ENCODE peak calls at places on chromosome 4, in four cellular contexts. M is lower leg skin, O is AG10803, S is progenitor cell of endocrine pancreas. Q is an unnamed sample.

GRCh38 chr4:6205973-6206372 is 5.6 kb upstream of the JAKMIP1 start:
- DNase-seq in M (no peak), O (no peak), S (no peak), Q (no peak)

GRCh38 chr4:110073045-110073845 is 125.2 kb downstream of the ELOVL6 start:
- DNase-seq in M (no peak), O (no peak), S (no peak), Q (no peak)

GRCh38 chr4:15197005-15197404 is 194.7 kb downstream of the CPEB2 start:
- DNase-seq in M (no peak), O (peak), S (no peak), Q (peak)

GRCh38 chr4:87865288-87865687 is 32.5 kb downstream of the MEPE start:
- DNase-seq in M (no peak), O (no peak), S (no peak), Q (no peak)

GRCh38 chr4:152328595-152328994 is 207.3 kb downstream of the FBXW7 start:
- DNase-seq in M (no peak), O (peak), S (no peak), Q (peak)

GRCh38 chr4:13860126-13860525 is 232.6 kb upstream of the BOD1L1 start:
- DNase-seq in M (no peak), O (peak), S (no peak), Q (no peak)

GRCh38 chr4:117796677-117797076 is 237.6 kb upstream of the NDST3 start:
- DNase-seq in M (no peak), O (no peak), S (no peak), Q (no peak)

GRCh38 chr4:47686294-47686872 is 151.5 kb downstream of the CORIN start:
- DNase-seq in M (peak), O (peak), S (peak), Q (peak)

GRCh38 chr4:3339566-3339965 is 46.7 kb downstream of the RGS12 start:
- DNase-seq in M (no peak), O (no peak), S (no peak), Q (no peak)

GRCh38 chr4:91734682-91735081 is 569.1 kb upstream of the GRID2 start:
- DNase-seq in M (no peak), O (no peak), S (no peak), Q (no peak)

DNA sequence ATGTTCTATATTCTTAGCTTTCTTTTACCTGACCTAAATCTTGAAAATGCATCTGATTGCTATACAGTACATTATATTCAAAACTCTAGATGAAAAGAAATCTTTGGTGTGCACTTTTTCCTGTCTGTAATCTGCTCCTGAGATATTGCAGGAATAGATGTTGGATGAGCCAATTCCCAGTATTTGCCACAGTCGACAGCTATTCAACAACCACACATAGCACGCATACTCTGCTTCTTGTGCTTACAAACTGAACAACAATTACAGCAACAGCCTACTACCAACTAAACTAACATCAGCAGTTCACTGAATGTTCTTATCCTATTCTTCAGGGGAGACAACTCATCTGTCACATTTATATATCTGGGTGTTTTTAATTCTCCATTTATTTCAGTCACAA is 573.9 kb upstream of the GRID2 start:
- DNase-seq in M (no peak), O (no peak), S (no peak), Q (no peak)
- TF ChIP-seq CTCF in M (no peak), O (no peak), S (no peak), Q (no peak)

DNA sequence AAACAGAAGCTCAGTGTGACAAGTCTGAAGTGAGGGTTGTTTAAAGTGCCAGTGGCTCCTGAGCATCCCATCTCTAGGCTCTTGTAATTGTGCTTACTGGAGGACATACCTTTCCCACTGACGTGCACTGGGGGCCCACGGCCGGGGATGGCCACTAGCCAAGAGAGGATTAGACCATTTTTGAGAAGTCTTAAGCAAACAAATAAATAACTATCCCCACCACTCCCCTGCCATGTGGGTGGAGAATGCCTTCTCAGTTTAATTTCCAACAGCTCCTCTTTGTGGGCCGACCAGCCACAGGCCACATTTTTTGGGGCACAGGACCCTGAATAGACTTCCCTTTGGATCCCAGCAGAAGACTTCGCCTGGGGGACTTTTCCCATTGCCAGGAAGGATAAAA is 125.0 kb upstream of the MSX1 start:
- DNase-seq in M (peak), O (no peak), S (no peak), Q (no peak)
- TF ChIP-seq CTCF in M (no peak), O (no peak), S (no peak), Q (no peak)

GRCh38 chr4:92172203-92172602 is 131.6 kb upstream of the GRID2 start:
- DNase-seq in M (no peak), O (no peak), S (no peak), Q (no peak)
- TF ChIP-seq CTCF in M (no peak), O (no peak), S (no peak), Q (peak)

GRCh38 chr4:70901984-70902576 is at the start of gene MOB1B:
- DNase-seq in M (peak), O (peak), S (peak), Q (peak)
- TF ChIP-seq CTCF in M (no peak), O (peak), S (peak), Q (peak)

Q was measured in HFFc6.